ENCODE peak calls at places on chromosomes 11 and 22, in seven cellular contexts. N is endothelial cell, T is HCT116, Y is A549, D is GM10248, A is cardiac muscle cell, R is epithelial cell of esophagus. W is an unnamed sample.

GRCh38 chr11:132784441-132784840 is 747.9 kb downstream of the OPCML start:
- DNase-seq in R (peak), Y (no peak), T (no peak), A (peak), N (no peak), D (no peak), W (no peak)

GRCh38 chr11:130693543-130693942 is 222.7 kb downstream of the SNX19 start:
- DNase-seq in R (no peak), Y (no peak), T (no peak), D (no peak), A (no peak), N (no peak), W (no peak)

GRCh38 chr22:42484506-42484905 is 35.1 kb downstream of the RRP7A start:
- DNase-seq in R (no peak), D (no peak), Y (no peak), A (no peak), N (no peak), T (no peak), W (no peak)

GRCh38 chr22:41216984-41217383 is 11.9 kb downstream of the L3MBTL2 start:
- DNase-seq in R (peak), N (no peak), D (no peak), A (peak), T (no peak), Y (no peak), W (no peak)

GRCh38 chr11:8271106-8271886 is 7.6 kb upstream of the LMO1 start:
- DNase-seq in N (no peak), Y (no peak), D (no peak), A (no peak), T (no peak), R (no peak), W (no peak)

GRCh38 chr11:46293616-46294015 is 16.2 kb downstream of the CREB3L1 start:
- DNase-seq in N (no peak), D (no peak), Y (no peak), R (peak), A (peak), T (no peak), W (no peak)

GRCh38 chr22:48926663-48927062 is 901.0 kb downstream of the BRD1 start:
- DNase-seq in T (no peak), D (no peak), A (no peak), R (no peak), N (no peak), Y (no peak), W (no peak)

GRCh38 chr11:131465746-131466145 is 95.3 kb downstream of the NTM start:
- DNase-seq in T (no peak), Y (no peak), N (peak), A (no peak), D (no peak), R (no peak), W (peak)

GRCh38 chr11:117073539-117073938 is 24.7 kb downstream of the SIK3 start:
- DNase-seq in Y (no peak), R (peak), N (no peak), T (no peak), A (peak), D (peak), W (no peak)

GRCh38 chr11:9639985-9640384 is 23.9 kb upstream of the SWAP70 start:
- DNase-seq in R (no peak), T (no peak), A (peak), N (no peak), D (no peak), Y (peak), W (no peak)

GRCh38 chr11:17013548-17014320 is 480 bp downstream of the PLEKHA7 start:
- DNase-seq in N (peak), D (peak), R (peak), T (no peak), A (no peak), Y (no peak), W (peak)

GRCh38 chr11:122963981-122964380 is 17.7 kb downstream of the BSX start:
- DNase-seq in A (no peak), N (no peak), R (peak), D (no peak), T (no peak), Y (no peak), W (no peak)

GRCh38 chr11:126114486-126115252 is 52.0 kb upstream of the CDON start:
- DNase-seq in N (no peak), A (no peak), R (no peak), D (no peak), Y (no peak), T (no peak), W (no peak)

GRCh38 chr11:111046291-111046690 is 199.2 kb upstream of the POU2AF2 start:
- DNase-seq in T (no peak), N (no peak), Y (no peak), A (no peak), R (no peak), D (no peak), W (no peak)

GRCh38 chr11:66541892-66542291 is 4.0 kb downstream of the ZDHHC24 start:
- DNase-seq in A (no peak), T (no peak), R (no peak), Y (no peak), N (no peak), D (no peak), W (no peak)

GRCh38 chr11:79263001-79263400 is 177.8 kb downstream of the TENM4 start:
- DNase-seq in N (no peak), T (no peak), A (no peak), Y (no peak), D (no peak), R (no peak), W (no peak)

GRCh38 chr22:45318168-45318557 is 8.4 kb downstream of the FAM118A start:
- DNase-seq in T (no peak), N (peak), R (peak), Y (no peak), A (peak), D (peak), W (no peak)

GRCh38 chr22:29202231-29203192 is 3.2 kb upstream of the EMID1 start:
- DNase-seq in A (peak), D (peak), Y (peak), T (no peak), R (peak), N (peak), W (no peak)

GRCh38 chr11:789951-790350 is at the start of gene CEND1:
- DNase-seq in D (peak), R (peak), Y (peak), A (peak), N (peak), T (no peak), W (no peak)

GRCh38 chr22:35564975-35565867 is 24.6 kb downstream of the RASD2 start:
- DNase-seq in Y (no peak), N (no peak), T (no peak), A (peak), R (peak), D (no peak), W (no peak)

GRCh38 chr22:28934026-28934425 is 50.7 kb downstream of the ZNRF3 start:
- DNase-seq in D (no peak), Y (no peak), A (no peak), R (no peak), N (no peak), T (no peak), W (no peak)

GRCh38 chr22:31340360-31340759 is 5.8 kb downstream of the PATZ1 start:
- DNase-seq in D (no peak), Y (no peak), T (no peak), N (no peak), R (no peak), A (no peak), W (no peak)

GRCh38 chr11:114426280-114426679 is 13.0 kb upstream of the REXO2 start:
- DNase-seq in N (no peak), R (peak), T (no peak), Y (no peak), A (no peak), D (no peak), W (no peak)

GRCh38 chr22:41603873-41604332 is 14.3 kb upstream of the PMM1 start:
- DNase-seq in D (peak), A (no peak), N (no peak), R (no peak), Y (no peak), T (no peak), W (no peak)

GRCh38 chr11:26704249-26704648 is 17.6 kb downstream of the SLC5A12 start:
- DNase-seq in N (no peak), Y (no peak), D (no peak), A (peak), R (no peak), T (no peak), W (no peak)

GRCh38 chr22:22086501-22087158 is 104.0 kb upstream of the TOP3B start:
- DNase-seq in T (no peak), A (no peak), D (no peak), Y (no peak), R (peak), N (no peak), W (no peak)

GRCh38 chr22:36301384-36301828 is 48.5 kb downstream of the APOL1 start:
- DNase-seq in N (peak), R (peak), T (peak), D (peak), Y (peak), A (peak), W (peak)

GRCh38 chr11:33303541-33303940 is 46.4 kb downstream of the HIPK3 start:
- DNase-seq in T (no peak), A (no peak), Y (no peak), N (no peak), R (no peak), D (no peak), W (no peak)

GRCh38 chr11:124460459-124460858 is 15.0 kb upstream of the OR8B8 start:
- DNase-seq in N (no peak), R (no peak), D (no peak), T (no peak), Y (no peak), A (no peak), W (no peak)

GRCh38 chr22:37739611-37740049 is 42.8 kb downstream of the TRIOBP start:
- DNase-seq in T (no peak), D (no peak), A (no peak), R (no peak), Y (no peak), N (no peak), W (no peak)

GRCh38 chr22:37741312-37741795 is 44.5 kb downstream of the TRIOBP start:
- DNase-seq in Y (peak), N (no peak), A (peak), R (peak), D (no peak), T (no peak), W (no peak)

GRCh38 chr22:37740455-37741311 is 43.8 kb downstream of the TRIOBP start:
- DNase-seq in R (no peak), T (no peak), N (no peak), D (no peak), A (no peak), Y (no peak), W (no peak)

GRCh38 chr22:37742374-37743092 is 45.7 kb downstream of the TRIOBP start:
- DNase-seq in T (peak), Y (no peak), R (peak), D (no peak), A (peak), N (no peak), W (no peak)

DNA sequence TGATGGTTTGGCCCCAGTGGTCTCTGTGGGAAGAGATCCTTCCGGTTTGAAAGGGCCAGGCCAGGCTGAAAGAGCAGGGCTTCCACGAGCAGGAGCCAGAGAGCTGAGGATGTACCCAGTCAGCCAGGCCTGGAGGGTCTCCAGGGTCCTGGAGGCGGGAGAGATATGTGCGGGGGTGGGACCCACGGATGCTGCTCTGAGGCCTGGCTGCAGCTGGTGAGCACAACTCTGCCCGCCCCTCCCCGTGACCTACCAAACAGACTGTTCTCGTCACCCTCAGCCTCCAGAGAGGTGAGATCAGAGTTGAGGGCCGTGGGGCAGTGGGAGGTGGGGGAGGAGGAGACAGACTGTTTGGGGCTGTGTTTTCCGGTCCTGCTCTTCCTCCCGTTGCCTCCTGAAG is 42.2 kb downstream of the TRIOBP start:
- DNase-seq in D (no peak), Y (no peak), T (no peak), N (no peak), A (peak), R (no peak), W (no peak)
- TF ChIP-seq CTCF in D (no peak), Y (no peak), T (no peak), N (no peak), A (peak), R (no peak), W (no peak)

GRCh38 chr11:128235958-128236357 is 351.4 kb downstream of the ETS1 start:
- DNase-seq in A (peak), D (no peak), R (no peak), N (no peak), Y (no peak), T (no peak), W (no peak)
- TF ChIP-seq CTCF in A (no peak), D (no peak), R (no peak), N (no peak), Y (no peak), T (no peak), W (no peak)

GRCh38 chr11:104873252-104873651 is 25.0 kb downstream of the CASP12 start:
- DNase-seq in N (no peak), T (no peak), A (no peak), D (no peak), R (no peak), Y (no peak), W (no peak)
- TF ChIP-seq CTCF in N (no peak), T (peak), A (no peak), D (no peak), R (peak), Y (no peak), W (no peak)

GRCh38 chr11:72696866-72697428 is 22.7 kb upstream of the PDE2A start:
- DNase-seq in R (peak), Y (no peak), D (no peak), T (no peak), A (no peak), N (no peak), W (no peak)

GRCh38 chr11:72692498-72693237 is 18.4 kb upstream of the PDE2A start:
- DNase-seq in A (no peak), D (no peak), N (no peak), T (no peak), Y (no peak), R (no peak), W (no peak)

GRCh38 chr11:72695354-72695753 is 21.1 kb upstream of the PDE2A start:
- DNase-seq in D (no peak), N (no peak), A (no peak), R (no peak), T (no peak), Y (no peak), W (no peak)

GRCh38 chr11:72697814-72698213 is 23.6 kb upstream of the PDE2A start:
- DNase-seq in R (no peak), D (no peak), Y (no peak), T (no peak), A (no peak), N (no peak), W (no peak)

DNA sequence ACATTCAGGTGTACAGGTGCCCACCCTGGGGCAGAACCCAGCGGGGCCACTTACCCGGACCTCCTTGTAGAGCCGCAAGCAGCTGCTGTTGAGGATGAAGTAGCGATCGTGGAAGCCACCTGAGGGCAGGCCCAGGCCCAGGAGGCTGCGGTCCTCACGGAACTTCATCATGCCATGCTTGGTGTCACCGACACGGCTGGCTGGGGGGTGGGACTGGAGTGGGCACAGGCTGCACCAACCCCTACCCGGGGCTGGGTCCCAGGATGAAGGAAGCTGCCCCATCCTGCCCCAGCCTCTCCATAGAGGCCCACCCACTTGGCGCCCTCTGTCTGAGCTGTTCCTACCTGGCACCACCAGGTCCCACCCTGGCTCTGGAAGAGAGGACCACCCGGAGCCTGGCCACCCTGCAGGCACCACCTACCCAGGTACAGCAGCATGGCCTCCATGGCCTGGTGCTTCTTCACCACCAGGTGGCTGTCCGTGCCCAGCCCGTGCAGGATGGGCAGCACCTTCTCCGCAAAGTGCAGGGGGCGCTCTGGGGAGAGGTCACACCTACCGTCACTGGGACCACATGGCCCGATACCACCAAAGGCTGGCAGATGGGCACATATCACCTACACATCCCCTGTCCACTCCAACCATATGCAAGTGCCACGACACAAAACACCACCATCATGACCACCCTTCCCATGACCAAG is 19.2 kb upstream of the PDE2A start:
- DNase-seq in Y (no peak), T (no peak), A (no peak), D (no peak), R (no peak), N (no peak), W (no peak)
- TF ChIP-seq CTCF in Y (no peak), T (peak), A (no peak), D (no peak), R (no peak), N (no peak), W (peak)

DNA sequence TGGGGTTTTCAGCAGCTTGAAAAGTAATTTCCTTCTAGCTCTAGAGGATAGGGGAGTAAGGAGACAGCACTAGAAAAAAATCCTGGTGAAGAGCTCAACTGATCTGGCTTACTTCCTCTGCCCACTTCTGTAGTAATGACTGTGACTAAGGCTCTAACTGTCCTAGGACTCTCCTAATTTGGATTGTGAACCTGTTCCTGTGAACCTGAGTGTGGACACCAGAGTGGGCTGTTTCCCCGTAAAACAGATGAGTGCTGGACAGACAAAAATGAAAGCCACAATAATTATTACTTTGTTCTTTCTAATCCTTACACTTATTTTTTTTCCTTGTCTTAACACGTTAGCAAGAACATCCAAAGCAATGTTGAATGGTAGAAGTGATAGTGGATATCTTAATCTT is 154.1 kb downstream of the AASDHPPT start:
- DNase-seq in Y (no peak), A (peak), N (no peak), D (no peak), T (no peak), R (no peak), W (no peak)
- TF ChIP-seq CTCF in Y (no peak), A (peak), N (no peak), D (no peak), T (no peak), R (peak), W (peak)

GRCh38 chr22:17366830-17367229 is 2.4 kb upstream of the CECR2 start:
- DNase-seq in Y (peak), T (peak), R (no peak), D (peak), N (peak), A (peak), W (peak)
- TF ChIP-seq CTCF in Y (no peak), T (peak), R (no peak), D (peak), N (no peak), A (peak), W (peak)

GRCh38 chr11:73625690-73626318 is 20.6 kb upstream of the PLEKHB1 start:
- DNase-seq in R (peak), N (peak), D (peak), A (peak), Y (peak), T (peak), W (peak)

GRCh38 chr11:73632996-73633395 is 13.4 kb upstream of the PLEKHB1 start:
- DNase-seq in Y (no peak), R (no peak), D (no peak), A (no peak), N (no peak), T (no peak), W (no peak)

GRCh38 chr11:73633999-73634398 is 12.4 kb upstream of the PLEKHB1 start:
- DNase-seq in T (no peak), Y (no peak), N (no peak), R (no peak), D (no peak), A (no peak), W (no peak)

GRCh38 chr11:73629907-73630306 is 16.5 kb upstream of the PLEKHB1 start:
- DNase-seq in A (no peak), R (no peak), N (no peak), D (no peak), T (no peak), Y (no peak), W (no peak)
- TF ChIP-seq CTCF in A (no peak), R (no peak), N (no peak), D (no peak), T (no peak), Y (no peak), W (no peak)

GRCh38 chr22:50481440-50482106 is at the start of gene ADM2:
- DNase-seq in R (no peak), N (peak), A (peak), T (no peak), Y (no peak), D (peak), W (peak)
- TF ChIP-seq CTCF in R (no peak), N (no peak), A (no peak), T (no peak), Y (no peak), D (no peak), W (no peak)

GRCh38 chr11:90438069-90438468 is 215.2 kb upstream of the CHORDC1 start:
- DNase-seq in N (no peak), R (no peak), A (no peak), T (no peak), D (no peak), Y (no peak), W (no peak)

DNA sequence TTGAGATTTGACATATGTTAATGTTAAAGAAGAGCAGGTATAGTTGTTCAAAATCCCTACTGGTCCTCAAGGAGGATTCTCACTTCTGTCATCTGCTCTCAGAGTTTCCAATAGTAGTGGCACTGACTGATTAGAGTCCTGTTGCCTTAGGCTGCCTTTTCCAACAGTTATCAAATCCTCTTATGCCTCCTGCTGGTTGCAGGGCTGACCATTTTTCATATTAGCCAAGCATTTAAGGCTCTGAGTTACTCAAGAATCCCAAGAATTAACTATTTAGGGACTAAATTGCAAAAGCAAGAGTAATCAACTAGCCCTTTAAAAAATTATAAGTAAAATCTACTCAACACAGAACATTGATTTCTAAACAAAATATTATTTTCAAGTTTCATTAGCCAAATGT is 212.0 kb upstream of the CHORDC1 start:
- DNase-seq in D (no peak), R (peak), N (peak), A (no peak), T (no peak), Y (peak), W (no peak)
- TF ChIP-seq CTCF in D (peak), R (peak), N (no peak), A (no peak), T (no peak), Y (no peak), W (peak)

GRCh38 chr22:20130319-20130718 is 1.3 kb upstream of the ZDHHC8 start:
- DNase-seq in T (no peak), R (peak), A (no peak), D (no peak), Y (no peak), N (no peak), W (no peak)
- TF ChIP-seq CTCF in T (peak), R (peak), A (no peak), D (no peak), Y (no peak), N (no peak), W (no peak)